ENCODE peak calls at places on chromosomes 16 and 17, in five cellular contexts. A is heart left ventricle, U is mammary epithelial cell, R is psoas muscle, T is brain microvascular endothelial cell. K is an unnamed sample.

GRCh38 chr17:4635823-4636375 is 5.6 kb downstream of the ALOX15 start:
- DNase-seq in A (peak), U (no peak), R (no peak), T (no peak), K (no peak)

GRCh38 chr16:88743693-88744519 is 37.6 kb downstream of the CTU2 start:
- DNase-seq in A (peak), U (peak), R (peak), T (peak), K (no peak)

GRCh38 chr16:86836503-86837125 is 258.3 kb downstream of the FOXL1 start:
- DNase-seq in A (no peak), U (peak), R (no peak), T (peak), K (peak)

GRCh38 chr17:60435244-60436170 is 13.2 kb downstream of the CHCT1 start:
- DNase-seq in A (peak), U (peak), R (peak), T (peak), K (peak)

GRCh38 chr17:42843358-42843934 is 934 bp upstream of the AOC2 start:
- DNase-seq in A (no peak), U (peak), R (no peak), T (peak), K (no peak)

GRCh38 chr17:48612854-48613691 is 2.0 kb downstream of the HOXB8 start:
- DNase-seq in A (no peak), U (peak), R (no peak), T (no peak), K (no peak)

GRCh38 chr16:81719993-81720392 is 59.1 kb upstream of the PLCG2 start:
- DNase-seq in A (no peak), U (no peak), R (no peak), T (no peak), K (no peak)

GRCh38 chr16:13262270-13263090 is 361.1 kb downstream of the SHISA9 start:
- DNase-seq in A (no peak), U (no peak), R (no peak), T (no peak), K (no peak)

GRCh38 chr17:39674702-39675389 is 6.6 kb downstream of the PNMT start:
- DNase-seq in A (peak), U (no peak), R (peak), T (no peak), K (no peak)

GRCh38 chr16:53084736-53085538 is 30.1 kb downstream of the CHD9 start:
- DNase-seq in A (peak), U (no peak), R (no peak), T (no peak), K (peak)
- H3K27ac ChIP-seq in A (peak), U (peak), R (peak), T (no peak), K (no peak)

GRCh38 chr16:879461-879861 is 78.9 kb upstream of the GNG13 start:
- DNase-seq in A (no peak), U (no peak), R (peak), T (no peak), K (no peak)

GRCh38 chr16:876523-877241 is 76.1 kb upstream of the GNG13 start:
- DNase-seq in A (no peak), U (no peak), R (no peak), T (no peak), K (no peak)

GRCh38 chr16:877242-878065 is 76.9 kb upstream of the GNG13 start:
- DNase-seq in A (no peak), U (no peak), R (no peak), T (no peak), K (no peak)

GRCh38 chr16:878886-879285 is 78.4 kb upstream of the GNG13 start:
- DNase-seq in A (no peak), U (no peak), R (peak), T (no peak), K (no peak)

DNA sequence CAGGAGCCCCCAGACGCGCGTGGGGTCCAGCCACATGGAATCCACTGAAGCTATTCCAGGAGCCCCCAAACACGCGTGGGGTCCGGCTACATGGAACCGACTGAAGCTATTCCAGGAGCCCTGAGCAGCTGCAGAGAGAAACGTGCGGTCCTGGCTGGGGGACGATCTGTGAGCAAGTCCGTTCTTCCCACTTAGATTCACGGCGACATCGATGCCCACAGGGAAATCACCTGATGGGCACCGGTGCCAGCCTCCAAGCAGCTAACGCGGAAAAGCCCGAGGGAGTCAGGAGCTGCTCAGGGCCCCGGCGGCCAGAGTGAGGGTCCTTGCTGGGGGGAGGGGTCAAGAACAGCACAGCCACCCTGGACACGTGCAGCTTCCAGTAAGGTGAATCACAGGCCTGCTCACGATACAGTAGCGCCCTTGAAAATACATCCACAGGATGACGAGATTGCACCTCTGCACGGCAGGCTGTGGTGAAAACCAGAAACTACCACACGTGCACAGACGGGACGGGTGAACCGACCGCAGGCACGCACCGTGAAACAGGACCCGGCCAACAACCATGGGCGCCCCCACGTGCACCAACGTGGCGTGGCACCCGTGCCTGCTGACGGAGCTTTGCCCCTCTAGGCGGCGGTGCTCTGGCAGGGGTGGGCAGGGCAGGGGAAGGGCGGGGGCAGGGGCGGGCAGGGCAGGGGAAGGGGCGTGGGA is 77.7 kb upstream of the GNG13 start:
- DNase-seq in A (no peak), U (no peak), R (peak), T (no peak), K (no peak)
- TF ChIP-seq CTCF in A (no peak), U (no peak), R (no peak), T (no peak), K (no peak)

DNA sequence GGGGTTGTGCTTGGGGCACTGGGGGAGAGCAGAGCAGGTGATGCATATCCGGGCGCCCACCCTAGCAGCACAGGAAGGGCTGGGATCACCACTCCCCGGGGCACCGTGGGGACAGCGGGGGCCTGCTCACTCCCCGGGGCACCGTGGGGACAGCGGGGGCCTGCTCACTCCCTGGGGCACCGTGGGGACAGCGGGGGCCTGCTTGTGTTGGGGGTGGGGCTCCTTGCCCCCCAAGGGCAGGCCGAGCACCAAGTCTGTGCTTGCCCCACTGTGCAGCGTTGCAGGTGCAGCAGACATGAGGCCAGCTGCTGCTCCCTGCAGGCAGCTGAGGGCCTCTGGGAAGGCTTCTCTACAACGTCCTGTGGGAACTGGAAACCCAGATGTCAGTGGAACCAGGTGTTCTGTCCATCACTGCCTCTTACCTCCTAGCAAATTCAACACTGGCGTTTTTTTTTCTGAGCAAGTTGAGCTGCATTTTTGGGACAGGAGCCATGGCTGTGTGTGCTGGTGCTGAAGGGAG is 25.0 kb upstream of the ZNF750 start:
- DNase-seq in A (peak), U (no peak), R (peak), T (no peak), K (no peak)
- H3K27ac ChIP-seq in A (no peak), U (no peak), R (no peak), T (no peak), K (peak)

DNA sequence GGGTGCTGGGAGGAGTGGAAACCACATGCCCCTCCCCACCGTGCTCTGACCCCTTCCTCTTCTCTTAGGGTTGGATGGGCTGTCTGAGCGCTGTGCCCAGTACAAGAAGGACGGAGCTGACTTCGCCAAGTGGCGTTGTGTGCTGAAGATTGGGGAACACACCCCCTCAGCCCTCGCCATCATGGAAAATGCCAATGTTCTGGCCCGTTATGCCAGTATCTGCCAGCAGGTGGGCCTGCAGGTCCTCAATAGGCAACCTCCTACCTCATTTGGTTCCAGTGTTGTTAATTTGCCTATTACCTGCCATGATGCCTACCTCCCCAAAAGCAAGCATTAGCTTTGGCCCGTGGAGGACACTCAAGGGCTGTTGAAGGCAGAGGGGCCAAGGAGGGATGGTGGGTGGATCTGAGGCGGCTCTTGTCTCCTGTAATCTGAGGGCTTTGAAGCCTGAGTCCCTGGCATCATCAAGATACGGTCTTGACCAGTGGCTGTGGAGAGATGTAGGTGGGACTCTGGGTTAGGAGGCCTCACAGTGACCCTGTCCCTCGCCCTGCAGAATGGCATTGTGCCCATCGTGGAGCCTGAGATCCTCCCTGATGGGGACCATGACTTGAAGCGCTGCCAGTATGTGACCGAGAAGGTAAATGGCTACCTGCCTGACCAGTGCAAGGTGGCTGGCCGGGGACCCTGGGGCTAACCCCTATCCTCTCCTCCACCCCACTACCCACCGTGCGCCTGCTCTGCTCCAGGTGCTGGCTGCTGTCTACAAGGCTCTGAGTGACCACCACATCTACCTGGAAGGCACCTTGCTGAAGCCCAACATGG is 3.4 kb downstream of the ALDOA start:
- DNase-seq in A (peak), U (peak), R (peak), T (no peak), K (no peak)
- TF ChIP-seq CTCF in A (peak), U (peak), R (peak), T (peak), K (peak)

DNA sequence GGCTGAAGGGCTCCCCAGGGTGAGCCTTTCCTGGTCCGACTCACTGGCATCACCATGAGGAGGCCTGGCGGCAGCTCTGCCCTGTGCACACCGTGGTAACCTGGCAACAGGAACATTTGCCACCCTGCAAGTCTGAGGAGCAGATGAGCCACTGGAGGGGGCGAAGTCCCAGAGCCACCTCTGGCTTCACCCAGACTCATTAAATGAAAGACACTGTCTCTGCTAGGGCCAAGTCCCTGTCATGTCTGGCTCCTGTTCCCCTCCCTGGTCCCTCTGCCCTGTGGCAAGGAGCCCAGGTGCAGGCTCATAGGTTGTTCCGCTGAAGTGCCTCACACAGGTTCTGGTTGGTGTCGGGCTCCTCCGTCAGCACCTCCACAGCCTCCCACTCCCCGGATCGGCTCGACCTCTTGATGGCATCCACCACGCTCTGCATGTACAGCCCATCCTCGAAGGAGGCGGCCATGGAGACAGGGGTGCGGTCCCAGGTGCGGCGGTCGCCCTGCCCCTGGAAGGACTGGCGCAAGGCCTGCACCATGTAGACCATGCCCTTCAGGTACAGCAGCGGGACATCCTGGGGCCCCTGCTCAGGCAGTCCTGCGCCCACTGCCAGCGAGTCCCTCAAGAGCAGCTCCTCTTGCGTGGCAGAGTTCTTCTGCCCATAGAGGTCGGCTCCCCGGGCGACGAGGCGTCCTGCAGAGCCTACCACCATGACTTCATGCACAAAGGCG is 8.4 kb downstream of the C16orf86 start:
- DNase-seq in A (peak), U (no peak), R (no peak), T (no peak), K (no peak)
- H3K27ac ChIP-seq in A (peak), U (no peak), R (no peak), T (no peak), K (no peak)

K was measured in foreskin keratinocyte.